ENCODE peak calls at places on chromosomes 5 and 9, in six cellular contexts. G is AG04449, X is GM12865, D is cardiac muscle cell, W is astrocyte of the cerebellum, F is brain microvascular endothelial cell. Q is an unnamed sample.

GRCh38 chr5:7886849-7887460 is 18.0 kb downstream of the MTRR start:
- DNase-seq in G (no peak), D (peak), W (peak), X (peak), F (no peak), Q (no peak)

GRCh38 chr5:33195431-33196128 is 245.2 kb upstream of the TARS1 start:
- DNase-seq in D (peak), X (no peak), G (peak), W (peak), F (peak), Q (no peak)

GRCh38 chr5:129511291-129511690 is 51.2 kb downstream of the ADAMTS19 start:
- DNase-seq in X (no peak), W (no peak), F (no peak), D (peak), G (no peak), Q (no peak)

GRCh38 chr5:136047858-136048257 is 19.1 kb downstream of the TGFBI start:
- DNase-seq in F (no peak), G (no peak), W (no peak), X (no peak), D (no peak), Q (no peak)

GRCh38 chr9:95099321-95100070 is 218.0 kb downstream of the FANCC start:
- DNase-seq in G (no peak), F (no peak), W (no peak), X (no peak), D (no peak), Q (no peak)

GRCh38 chr9:93302586-93303257 is 118.8 kb downstream of the WNK2 start:
- DNase-seq in D (peak), W (peak), F (peak), G (peak), X (peak), Q (no peak)

GRCh38 chr9:21336467-21336866 is 1.3 kb upstream of the KLHL9 start:
- DNase-seq in X (no peak), W (no peak), F (no peak), D (no peak), G (no peak), Q (no peak)

GRCh38 chr9:136626740-136627642 is 35.7 kb upstream of the EGFL7 start:
- DNase-seq in G (no peak), D (no peak), X (no peak), W (no peak), F (no peak), Q (no peak)

GRCh38 chr5:168875839-168876238 is 296.7 kb upstream of the PANK3 start:
- DNase-seq in X (no peak), D (no peak), G (no peak), F (peak), W (no peak), Q (no peak)

GRCh38 chr9:125323615-125324014 is 62.0 kb downstream of the GAPVD1 start:
- DNase-seq in W (no peak), X (no peak), G (no peak), D (no peak), F (no peak), Q (no peak)

GRCh38 chr5:177142029-177142681 is 8.6 kb downstream of the NSD1 start:
- DNase-seq in F (no peak), W (no peak), D (no peak), G (no peak), X (no peak), Q (no peak)

GRCh38 chr9:109231593-109231992 is 64.5 kb upstream of the FRRS1L start:
- DNase-seq in W (no peak), D (no peak), X (no peak), F (no peak), G (no peak), Q (no peak)

GRCh38 chr9:75429531-75430454 is 341.5 kb downstream of the OSTF1 start:
- DNase-seq in X (no peak), G (no peak), D (no peak), W (no peak), F (no peak), Q (no peak)

GRCh38 chr9:75432888-75433287 is 344.6 kb downstream of the OSTF1 start:
- DNase-seq in X (no peak), D (no peak), W (no peak), F (no peak), G (no peak), Q (no peak)

GRCh38 chr9:75431388-75431787 is 343.1 kb downstream of the OSTF1 start:
- DNase-seq in X (no peak), W (no peak), D (no peak), F (no peak), G (no peak), Q (no peak)

GRCh38 chr9:75432386-75432785 is 344.1 kb downstream of the OSTF1 start:
- DNase-seq in F (no peak), W (no peak), X (no peak), G (no peak), D (no peak), Q (no peak)
- H3K4me3 ChIP-seq in F (no peak), W (no peak), X (no peak), G (no peak), D (no peak), Q (no peak)

DNA sequence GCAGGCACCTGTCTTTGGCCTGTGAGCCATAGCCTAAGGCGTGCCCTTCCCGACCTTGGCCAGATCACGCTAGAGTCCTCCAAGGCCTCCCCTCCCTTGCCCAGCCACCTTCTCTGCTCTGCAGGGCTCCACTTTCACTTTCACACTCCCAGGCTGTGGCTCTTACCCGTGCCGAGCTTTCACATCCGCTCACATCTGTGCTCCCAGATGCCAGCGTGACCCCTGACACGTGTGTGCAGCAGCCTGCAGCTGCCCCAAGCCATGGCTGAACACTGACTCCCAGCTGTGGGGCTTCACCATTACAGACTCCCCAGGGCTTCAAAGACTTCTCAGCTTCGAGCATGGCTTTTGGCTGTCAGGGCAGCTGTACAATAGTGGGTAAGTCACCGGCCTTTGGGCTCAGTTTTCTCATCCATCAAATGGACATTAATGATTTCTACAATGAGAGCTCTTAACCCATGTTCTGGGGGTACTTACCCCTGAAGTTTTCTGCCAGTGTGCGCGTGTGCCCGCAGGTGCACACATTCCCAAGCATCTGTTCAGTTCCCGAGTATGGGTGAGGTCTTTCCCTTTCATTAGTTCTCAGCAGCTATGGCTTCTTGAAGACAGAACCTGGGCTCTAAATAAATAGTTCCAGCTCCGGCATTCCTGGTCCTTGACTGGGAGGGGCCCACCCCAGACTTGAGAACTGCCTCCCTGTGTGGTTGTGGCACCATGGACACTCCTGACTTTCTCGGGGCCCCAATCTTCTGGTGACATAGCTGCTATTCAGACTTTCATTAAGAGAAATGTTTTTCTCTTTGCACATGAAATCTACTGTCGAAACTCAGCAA is 118.6 kb downstream of the RGS3 start:
- DNase-seq in G (no peak), X (peak), W (no peak), D (no peak), F (peak), Q (no peak)
- TF ChIP-seq CTCF in G (peak), X (peak), W (no peak), D (no peak), F (peak), Q (peak)

GRCh38 chr9:126624912-126625311 is 11.2 kb downstream of the LMX1B start:
- DNase-seq in G (no peak), D (no peak), W (no peak), X (no peak), F (no peak), Q (no peak)
- H3K4me3 ChIP-seq in G (no peak), D (no peak), W (no peak), X (no peak), F (no peak), Q (no peak)

DNA sequence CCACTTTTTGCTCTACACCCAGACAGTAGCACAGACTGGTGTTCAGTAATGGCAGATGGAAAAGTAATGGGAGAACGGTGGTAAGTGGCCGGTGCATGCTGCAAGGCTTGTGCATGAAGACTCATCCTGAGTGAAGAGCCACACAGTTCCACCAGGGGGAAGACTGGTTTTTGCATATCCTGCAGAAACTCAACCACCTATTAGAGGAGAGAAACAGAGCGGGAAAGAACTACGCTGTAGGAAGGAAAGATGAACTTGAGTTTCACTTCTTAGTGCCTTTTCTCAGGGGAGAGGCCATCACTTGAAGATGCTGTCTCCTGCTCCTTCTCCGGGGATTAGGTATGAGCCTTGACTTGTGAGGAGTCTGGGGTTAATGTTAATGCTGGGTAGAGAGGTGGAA is 9.4 kb upstream of the PRSS3 start:
- DNase-seq in F (no peak), X (peak), D (peak), W (no peak), G (no peak), Q (no peak)
- TF ChIP-seq CTCF in F (peak), X (peak), D (peak), W (peak), G (peak), Q (peak)

DNA sequence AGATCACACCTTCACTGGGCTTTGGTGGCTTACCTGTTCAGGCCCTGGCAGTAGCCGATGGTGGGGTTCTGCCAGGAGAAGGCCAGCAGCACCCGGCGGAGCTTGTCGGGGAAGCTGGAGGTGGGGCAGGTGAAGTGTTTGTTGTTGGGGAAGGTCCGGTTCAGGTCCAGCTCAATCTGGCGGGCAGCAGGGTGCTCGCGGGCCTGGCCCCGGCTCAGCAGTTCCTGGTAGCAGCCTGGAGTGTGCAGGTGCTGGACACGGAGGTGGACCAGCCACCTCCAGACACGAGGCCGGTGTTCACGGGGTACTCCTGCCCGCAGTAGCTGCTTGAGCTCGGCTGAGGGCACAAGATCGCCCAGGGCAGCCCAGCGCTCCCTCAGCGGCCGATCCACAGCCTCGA is 16.2 kb upstream of the CORO2A start:
- DNase-seq in W (no peak), X (no peak), G (no peak), D (no peak), F (no peak), Q (no peak)
- H3K4me3 ChIP-seq in W (no peak), X (no peak), G (no peak), D (no peak), F (no peak), Q (no peak)

GRCh38 chr9:130089141-130089540 is 35.4 kb downstream of the GPR107 start:
- DNase-seq in W (no peak), F (no peak), G (no peak), X (no peak), D (no peak), Q (no peak)

GRCh38 chr9:130095872-130096271 is 42.2 kb downstream of the GPR107 start:
- DNase-seq in F (no peak), D (no peak), G (no peak), W (no peak), X (peak), Q (no peak)

GRCh38 chr9:130088056-130088455 is 34.4 kb downstream of the GPR107 start:
- DNase-seq in G (no peak), W (no peak), F (no peak), X (no peak), D (no peak), Q (no peak)

DNA sequence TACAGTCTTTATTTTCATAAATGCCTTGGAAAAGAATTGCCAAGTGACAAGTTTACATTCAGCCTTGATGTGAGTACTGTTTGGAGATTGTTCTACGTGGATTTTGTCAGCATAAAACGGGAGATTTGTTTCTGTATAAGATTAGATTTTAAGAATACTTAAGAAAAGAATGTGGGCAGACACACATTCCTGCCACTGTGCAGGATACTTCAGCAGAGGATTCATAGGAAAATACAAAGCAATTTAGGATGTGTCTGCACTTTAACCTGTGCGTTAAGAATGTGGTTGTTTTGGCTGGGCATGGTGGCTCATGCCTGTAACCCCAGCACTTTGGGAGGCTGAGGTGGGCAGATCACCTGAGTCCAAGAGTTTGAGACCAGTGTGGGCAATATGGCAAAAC is 37.2 kb downstream of the GPR107 start:
- DNase-seq in W (no peak), F (no peak), D (no peak), X (no peak), G (no peak), Q (no peak)
- TF ChIP-seq CTCF in W (no peak), F (no peak), D (no peak), X (no peak), G (no peak), Q (peak)

Q was measured in epithelial cell of proximal tubule.